ENCODE peak calls at places on chromosomes 13 and 19, in seven cellular contexts. X, I, E, G, C, V and U are unnamed samples.

GRCh38 chr13:76019421-76020044 is 383.4 kb downstream of the LMO7 start:
- DNase-seq in I (no peak), C (peak; percentile 77), E (no peak), X (peak; percentile 79), G (peak; percentile 57), V (peak; percentile 61), U (no peak)

GRCh38 chr19:31592456-31592855 is 243.2 kb upstream of the TSHZ3 start:
- DNase-seq in E (no peak), C (no peak), G (no peak), V (no peak), I (no peak), X (no peak), U (no peak)

GRCh38 chr13:73390100-73390499 is 331.3 kb downstream of the KLF5 start:
- DNase-seq in G (no peak), I (no peak), V (no peak), C (no peak), E (no peak), X (no peak), U (no peak)

GRCh38 chr13:106349080-106349841 is 186.2 kb downstream of the EFNB2 start:
- DNase-seq in G (no peak), I (no peak), V (peak; percentile 76), X (peak; percentile 71), C (no peak), E (no peak), U (no peak)

GRCh38 chr13:113647351-113648217 is 10.4 kb downstream of the ATP4B start:
- DNase-seq in G (peak; percentile 96), V (peak; percentile 96), X (no peak), I (peak; percentile 5), C (peak; percentile 86), E (no peak), U (no peak)

GRCh38 chr19:30358821-30359580 is 13.2 kb upstream of the ZNF536 start:
- DNase-seq in V (no peak), X (no peak), I (no peak), E (no peak), C (no peak), G (no peak), U (no peak)

GRCh38 chr13:44840131-44840530 is 149.1 kb downstream of the NUFIP1 start:
- DNase-seq in E (no peak), X (no peak), C (no peak), V (no peak), I (no peak), G (no peak), U (no peak)

GRCh38 chr19:41957838-41958366 is 1.2 kb downstream of the RABAC1 start:
- DNase-seq in V (peak; percentile 99), I (peak; percentile 100), G (no peak), X (peak; percentile 92), C (peak; percentile 12), E (no peak), U (no peak)

GRCh38 chr19:48918801-48919247 is 14.7 kb upstream of the DHDH start:
- DNase-seq in E (no peak), V (peak; percentile 49), C (no peak), G (no peak), X (peak; percentile 77), I (no peak), U (no peak)

GRCh38 chr13:95614641-95615245 is 29.8 kb downstream of the DZIP1 start:
- DNase-seq in G (no peak), C (no peak), E (no peak), V (peak; percentile 54), X (no peak), I (no peak), U (no peak)

GRCh38 chr19:48511800-48512503 is at the start of gene LMTK3:
- DNase-seq in C (peak; percentile 68), E (peak; percentile 84), V (no peak), I (peak; percentile 75), X (peak; percentile 87), G (peak; percentile 82), U (peak; percentile 60)